ENCODE peak calls at places on chromosomes 5 and 9, in four cellular contexts. One of them, this sample, is unnamed.

GRCh38 chr5:158813275-158813674 is 286.4 kb downstream of the EBF1 start:
- DNase-seq in ecto neural progenitor cell: no peak
- DNase-seq in foreskin fibroblast: no peak
- DNase-seq in activated CD4-positive, alpha-beta T cell treated with anti-CD3 and anti-CD28 coated beads, Interleukin-2, amount 50 U/mL, for 24 hours: no peak
- DNase-seq in this sample: no peak

GRCh38 chr9:19480345-19480744 is 71.5 kb downstream of the ACER2 start:
- DNase-seq in ecto neural progenitor cell: no peak
- DNase-seq in foreskin fibroblast: no peak
- DNase-seq in activated CD4-positive, alpha-beta T cell treated with anti-CD3 and anti-CD28 coated beads, Interleukin-2, amount 50 U/mL, for 24 hours: no peak
- DNase-seq in this sample: no peak

GRCh38 chr5:91175708-91176107 is 207.4 kb downstream of the ARRDC3 start:
- DNase-seq in ecto neural progenitor cell: no peak
- DNase-seq in foreskin fibroblast: no peak
- DNase-seq in activated CD4-positive, alpha-beta T cell treated with anti-CD3 and anti-CD28 coated beads, Interleukin-2, amount 50 U/mL, for 24 hours: no peak
- DNase-seq in this sample: no peak

GRCh38 chr5:119476341-119476740 is 24.0 kb downstream of the HSD17B4 start:
- DNase-seq in ecto neural progenitor cell: no peak
- DNase-seq in foreskin fibroblast: no peak
- DNase-seq in activated CD4-positive, alpha-beta T cell treated with anti-CD3 and anti-CD28 coated beads, Interleukin-2, amount 50 U/mL, for 24 hours: no peak
- DNase-seq in this sample: no peak

GRCh38 chr5:59763545-59763944 is 130.0 kb downstream of the PDE4D start:
- DNase-seq in ecto neural progenitor cell: no peak
- DNase-seq in foreskin fibroblast: no peak
- DNase-seq in activated CD4-positive, alpha-beta T cell treated with anti-CD3 and anti-CD28 coated beads, Interleukin-2, amount 50 U/mL, for 24 hours: no peak
- DNase-seq in this sample: no peak

GRCh38 chr5:64201986-64202385 is 36.3 kb downstream of the RNF180 start:
- DNase-seq in ecto neural progenitor cell: no peak
- DNase-seq in foreskin fibroblast: no peak
- DNase-seq in activated CD4-positive, alpha-beta T cell treated with anti-CD3 and anti-CD28 coated beads, Interleukin-2, amount 50 U/mL, for 24 hours: no peak
- DNase-seq in this sample: no peak

GRCh38 chr9:134461436-134461982 is 135.3 kb downstream of the RXRA start:
- DNase-seq in ecto neural progenitor cell: no peak
- DNase-seq in foreskin fibroblast: no peak
- DNase-seq in activated CD4-positive, alpha-beta T cell treated with anti-CD3 and anti-CD28 coated beads, Interleukin-2, amount 50 U/mL, for 24 hours: no peak
- DNase-seq in this sample: no peak

GRCh38 chr5:135071311-135071710 is 37.3 kb upstream of the PITX1 start:
- DNase-seq in ecto neural progenitor cell: no peak
- DNase-seq in foreskin fibroblast: no peak
- DNase-seq in activated CD4-positive, alpha-beta T cell treated with anti-CD3 and anti-CD28 coated beads, Interleukin-2, amount 50 U/mL, for 24 hours: no peak
- DNase-seq in this sample: no peak

GRCh38 chr9:131969469-131969989 is 110.1 kb downstream of the MED27 start:
- DNase-seq in ecto neural progenitor cell: no peak
- DNase-seq in foreskin fibroblast: no peak
- DNase-seq in activated CD4-positive, alpha-beta T cell treated with anti-CD3 and anti-CD28 coated beads, Interleukin-2, amount 50 U/mL, for 24 hours: no peak
- DNase-seq in this sample: no peak

GRCh38 chr5:139696894-139697658 is 48.9 kb downstream of the CXXC5 start:
- DNase-seq in ecto neural progenitor cell: peak
- DNase-seq in foreskin fibroblast: peak
- DNase-seq in activated CD4-positive, alpha-beta T cell treated with anti-CD3 and anti-CD28 coated beads, Interleukin-2, amount 50 U/mL, for 24 hours: no peak
- DNase-seq in this sample: no peak

GRCh38 chr5:16937023-16937379 is 913 bp upstream of the MYO10 start:
- DNase-seq in ecto neural progenitor cell: no peak
- DNase-seq in foreskin fibroblast: no peak
- DNase-seq in activated CD4-positive, alpha-beta T cell treated with anti-CD3 and anti-CD28 coated beads, Interleukin-2, amount 50 U/mL, for 24 hours: no peak
- DNase-seq in this sample: no peak

GRCh38 chr5:118208031-118208453 is 780.3 kb downstream of the DTWD2 start:
- DNase-seq in ecto neural progenitor cell: no peak
- DNase-seq in foreskin fibroblast: no peak
- DNase-seq in activated CD4-positive, alpha-beta T cell treated with anti-CD3 and anti-CD28 coated beads, Interleukin-2, amount 50 U/mL, for 24 hours: no peak
- DNase-seq in this sample: no peak

GRCh38 chr9:26369096-26369495 is 523.5 kb downstream of the CAAP1 start:
- DNase-seq in ecto neural progenitor cell: no peak
- DNase-seq in foreskin fibroblast: no peak
- DNase-seq in activated CD4-positive, alpha-beta T cell treated with anti-CD3 and anti-CD28 coated beads, Interleukin-2, amount 50 U/mL, for 24 hours: no peak
- DNase-seq in this sample: no peak

GRCh38 chr5:56429110-56429561 is 196.0 kb upstream of the ANKRD55 start:
- DNase-seq in ecto neural progenitor cell: no peak
- DNase-seq in foreskin fibroblast: no peak
- DNase-seq in activated CD4-positive, alpha-beta T cell treated with anti-CD3 and anti-CD28 coated beads, Interleukin-2, amount 50 U/mL, for 24 hours: no peak
- DNase-seq in this sample: no peak

GRCh38 chr5:157596449-157596848 is 20.9 kb upstream of the ADAM19 start:
- DNase-seq in ecto neural progenitor cell: no peak
- DNase-seq in foreskin fibroblast: no peak
- DNase-seq in activated CD4-positive, alpha-beta T cell treated with anti-CD3 and anti-CD28 coated beads, Interleukin-2, amount 50 U/mL, for 24 hours: no peak
- DNase-seq in this sample: no peak

GRCh38 chr5:15959560-15960164 is 219.9 kb downstream of the MARCHF11 start:
- DNase-seq in ecto neural progenitor cell: no peak
- DNase-seq in foreskin fibroblast: no peak
- DNase-seq in activated CD4-positive, alpha-beta T cell treated with anti-CD3 and anti-CD28 coated beads, Interleukin-2, amount 50 U/mL, for 24 hours: no peak
- DNase-seq in this sample: no peak

GRCh38 chr9:99235874-99236627 is 14.0 kb downstream of the SEC61B start:
- DNase-seq in ecto neural progenitor cell: no peak
- DNase-seq in foreskin fibroblast: no peak
- DNase-seq in activated CD4-positive, alpha-beta T cell treated with anti-CD3 and anti-CD28 coated beads, Interleukin-2, amount 50 U/mL, for 24 hours: no peak
- DNase-seq in this sample: no peak

GRCh38 chr9:133691659-133692363 is 46.3 kb downstream of the SARDH start:
- DNase-seq in ecto neural progenitor cell: no peak
- DNase-seq in foreskin fibroblast: no peak
- DNase-seq in activated CD4-positive, alpha-beta T cell treated with anti-CD3 and anti-CD28 coated beads, Interleukin-2, amount 50 U/mL, for 24 hours: no peak
- DNase-seq in this sample: no peak

GRCh38 chr9:37415011-37415719 is 7.3 kb upstream of the GRHPR start:
- DNase-seq in ecto neural progenitor cell: peak
- DNase-seq in foreskin fibroblast: peak
- DNase-seq in activated CD4-positive, alpha-beta T cell treated with anti-CD3 and anti-CD28 coated beads, Interleukin-2, amount 50 U/mL, for 24 hours: peak
- DNase-seq in this sample: peak

GRCh38 chr9:134560206-134560605 is 81.4 kb upstream of the COL5A1 start:
- DNase-seq in ecto neural progenitor cell: peak
- DNase-seq in foreskin fibroblast: no peak
- DNase-seq in activated CD4-positive, alpha-beta T cell treated with anti-CD3 and anti-CD28 coated beads, Interleukin-2, amount 50 U/mL, for 24 hours: no peak
- DNase-seq in this sample: peak

GRCh38 chr5:149775785-149776184 is 45.7 kb downstream of the PPARGC1B start:
- DNase-seq in ecto neural progenitor cell: no peak
- DNase-seq in foreskin fibroblast: no peak
- DNase-seq in activated CD4-positive, alpha-beta T cell treated with anti-CD3 and anti-CD28 coated beads, Interleukin-2, amount 50 U/mL, for 24 hours: no peak
- DNase-seq in this sample: no peak

GRCh38 chr5:80407735-80408474 is at the start of gene ZFYVE16:
- DNase-seq in ecto neural progenitor cell: peak
- DNase-seq in foreskin fibroblast: peak
- DNase-seq in activated CD4-positive, alpha-beta T cell treated with anti-CD3 and anti-CD28 coated beads, Interleukin-2, amount 50 U/mL, for 24 hours: peak
- DNase-seq in this sample: peak

GRCh38 chr5:59436364-59437158 is 457.0 kb downstream of the PDE4D start:
- DNase-seq in ecto neural progenitor cell: no peak
- DNase-seq in foreskin fibroblast: no peak
- DNase-seq in activated CD4-positive, alpha-beta T cell treated with anti-CD3 and anti-CD28 coated beads, Interleukin-2, amount 50 U/mL, for 24 hours: no peak
- DNase-seq in this sample: no peak

GRCh38 chr5:140598836-140599235 is 34.1 kb downstream of the CD14 start:
- DNase-seq in ecto neural progenitor cell: no peak
- DNase-seq in foreskin fibroblast: no peak
- DNase-seq in activated CD4-positive, alpha-beta T cell treated with anti-CD3 and anti-CD28 coated beads, Interleukin-2, amount 50 U/mL, for 24 hours: no peak
- DNase-seq in this sample: no peak

GRCh38 chr5:39093351-39093749 is 19.2 kb upstream of the RICTOR start:
- DNase-seq in ecto neural progenitor cell: no peak
- DNase-seq in foreskin fibroblast: no peak
- DNase-seq in activated CD4-positive, alpha-beta T cell treated with anti-CD3 and anti-CD28 coated beads, Interleukin-2, amount 50 U/mL, for 24 hours: no peak
- DNase-seq in this sample: no peak

GRCh38 chr5:120464627-120465280 is 654 bp downstream of the PRR16 start:
- DNase-seq in ecto neural progenitor cell: peak
- DNase-seq in foreskin fibroblast: peak
- DNase-seq in activated CD4-positive, alpha-beta T cell treated with anti-CD3 and anti-CD28 coated beads, Interleukin-2, amount 50 U/mL, for 24 hours: no peak
- DNase-seq in this sample: no peak

This sample was measured in type B pancreatic cell.